ENCODE peak calls at places on chromosomes 7 and 10, in four cellular contexts. One of them, this sample, is unnamed. For H3K9me3, the result is how much of the 10 kb centered on the place peaks cover.

GRCh38 chr10:44811072-44811471 is 100.1 kb upstream of the TMEM72 start:
- DNase-seq in CD8-positive, alpha-beta T cell: no peak
- DNase-seq in uterus: no peak
- DNase-seq in lung: no peak
- DNase-seq in this sample: peak

GRCh38 chr7:79822620-79823240 is 311.9 kb upstream of the GNAI1 start:
- DNase-seq in CD8-positive, alpha-beta T cell: no peak
- DNase-seq in uterus: no peak
- DNase-seq in lung: no peak
- DNase-seq in this sample: no peak

GRCh38 chr10:60171436-60172013 is 218.2 kb downstream of the ANK3 start:
- DNase-seq in CD8-positive, alpha-beta T cell: no peak
- DNase-seq in uterus: no peak
- DNase-seq in lung: no peak
- DNase-seq in this sample: no peak

GRCh38 chr7:149050941-149051340 is 22.6 kb upstream of the PDIA4 start:
- DNase-seq in CD8-positive, alpha-beta T cell: no peak
- DNase-seq in uterus: no peak
- DNase-seq in lung: no peak
- DNase-seq in this sample: no peak

GRCh38 chr10:2137549-2138174 is 400.3 kb upstream of the ADARB2 start:
- DNase-seq in CD8-positive, alpha-beta T cell: no peak
- DNase-seq in uterus: no peak
- DNase-seq in lung: no peak
- DNase-seq in this sample: peak

GRCh38 chr10:83076443-83076842 is 1062.9 kb upstream of the GHITM start:
- DNase-seq in CD8-positive, alpha-beta T cell: no peak
- DNase-seq in uterus: no peak
- DNase-seq in lung: no peak
- DNase-seq in this sample: no peak

GRCh38 chr10:31878486-31878885 is 50.1 kb downstream of the ARHGAP12 start:
- DNase-seq in CD8-positive, alpha-beta T cell: no peak
- DNase-seq in uterus: no peak
- DNase-seq in lung: no peak
- DNase-seq in this sample: no peak

GRCh38 chr10:97123713-97124112 is 62.0 kb downstream of the SLIT1 start:
- DNase-seq in CD8-positive, alpha-beta T cell: no peak
- DNase-seq in uterus: no peak
- DNase-seq in lung: no peak
- DNase-seq in this sample: no peak

GRCh38 chr10:110218627-110219026 is 11.2 kb downstream of the MXI1 start:
- DNase-seq in CD8-positive, alpha-beta T cell: no peak
- DNase-seq in uterus: no peak
- DNase-seq in lung: no peak
- DNase-seq in this sample: no peak

GRCh38 chr10:21572578-21572977 is 38.5 kb downstream of the MLLT10 start:
- DNase-seq in CD8-positive, alpha-beta T cell: no peak
- DNase-seq in uterus: peak
- DNase-seq in lung: no peak
- DNase-seq in this sample: peak

GRCh38 chr7:2661602-2662272 is 26.3 kb upstream of the AMZ1 start:
- DNase-seq in CD8-positive, alpha-beta T cell: no peak
- DNase-seq in uterus: no peak
- DNase-seq in lung: no peak
- DNase-seq in this sample: no peak

GRCh38 chr10:78199019-78199418 is 165.4 kb downstream of the RPS24 start:
- DNase-seq in CD8-positive, alpha-beta T cell: no peak
- DNase-seq in uterus: no peak
- DNase-seq in lung: no peak
- DNase-seq in this sample: no peak

GRCh38 chr10:14723052-14723689 is 51.5 kb downstream of the FAM107B start:
- DNase-seq in CD8-positive, alpha-beta T cell: no peak
- DNase-seq in uterus: no peak
- DNase-seq in lung: no peak
- DNase-seq in this sample: no peak

GRCh38 chr7:43385856-43386255 is 197.1 kb upstream of the STK17A start:
- DNase-seq in CD8-positive, alpha-beta T cell: no peak
- DNase-seq in uterus: no peak
- DNase-seq in lung: no peak
- DNase-seq in this sample: no peak

GRCh38 chr10:119024882-119025281 is 4.6 kb upstream of the NANOS1 start:
- DNase-seq in CD8-positive, alpha-beta T cell: no peak
- DNase-seq in uterus: no peak
- DNase-seq in lung: no peak
- DNase-seq in this sample: no peak

GRCh38 chr10:78541528-78542470 is 508.1 kb downstream of the RPS24 start:
- DNase-seq in CD8-positive, alpha-beta T cell: no peak
- DNase-seq in uterus: no peak
- DNase-seq in lung: peak
- DNase-seq in this sample: peak

GRCh38 chr10:22648547-22648961 is 65.8 kb downstream of the PIP4K2A start:
- DNase-seq in CD8-positive, alpha-beta T cell: no peak
- DNase-seq in uterus: no peak
- DNase-seq in lung: no peak
- DNase-seq in this sample: no peak

GRCh38 chr10:110821508-110821907 is 50.2 kb upstream of the PDCD4 start:
- DNase-seq in CD8-positive, alpha-beta T cell: no peak
- DNase-seq in uterus: peak
- DNase-seq in lung: no peak
- DNase-seq in this sample: peak

GRCh38 chr7:6163402-6163801 is 109.0 kb downstream of the CYTH3 start:
- DNase-seq in CD8-positive, alpha-beta T cell: no peak
- DNase-seq in uterus: no peak
- DNase-seq in lung: no peak
- DNase-seq in this sample: no peak

GRCh38 chr7:102063736-102064135 is 222.9 kb upstream of the SH2B2 start:
- DNase-seq in CD8-positive, alpha-beta T cell: no peak
- DNase-seq in uterus: no peak
- DNase-seq in lung: peak
- DNase-seq in this sample: no peak

GRCh38 chr10:43411536-43411935 is 2.5 kb upstream of the HNRNPF start:
- DNase-seq in CD8-positive, alpha-beta T cell: no peak
- DNase-seq in uterus: no peak
- DNase-seq in lung: no peak
- DNase-seq in this sample: no peak

GRCh38 chr10:43409385-43410109 is 561 bp upstream of the HNRNPF start:
- DNase-seq in CD8-positive, alpha-beta T cell: peak
- DNase-seq in uterus: no peak
- DNase-seq in lung: peak
- DNase-seq in this sample: peak

GRCh38 chr10:43408710-43409384 is at the start of gene HNRNPF:
- DNase-seq in CD8-positive, alpha-beta T cell: peak
- DNase-seq in uterus: peak
- DNase-seq in lung: peak
- DNase-seq in this sample: peak

GRCh38 chr10:43408331-43408709 is 666 bp downstream of the HNRNPF start:
- DNase-seq in CD8-positive, alpha-beta T cell: no peak
- DNase-seq in uterus: no peak
- DNase-seq in lung: no peak
- DNase-seq in this sample: no peak

GRCh38 chr10:43410345-43410744 is 1.4 kb upstream of the HNRNPF start:
- DNase-seq in CD8-positive, alpha-beta T cell: no peak
- DNase-seq in uterus: no peak
- DNase-seq in lung: no peak
- DNase-seq in this sample: no peak
- H3K9me3 ChIP-seq in CD8-positive, alpha-beta T cell: under half
- H3K9me3 ChIP-seq in uterus: under half
- H3K9me3 ChIP-seq in lung: under half
- H3K9me3 ChIP-seq in this sample: under half

GRCh38 chr7:20264623-20265022 is 47.4 kb upstream of the MACC1 start:
- DNase-seq in CD8-positive, alpha-beta T cell: no peak
- DNase-seq in uterus: no peak
- DNase-seq in lung: no peak
- DNase-seq in this sample: no peak
- H3K4me3 ChIP-seq in CD8-positive, alpha-beta T cell: no peak
- H3K4me3 ChIP-seq in uterus: no peak
- H3K4me3 ChIP-seq in lung: no peak
- H3K4me3 ChIP-seq in this sample: no peak

GRCh38 chr7:157656195-157656769 is 319.5 kb downstream of the DNAJB6 start:
- DNase-seq in CD8-positive, alpha-beta T cell: no peak
- DNase-seq in uterus: no peak
- DNase-seq in lung: no peak
- DNase-seq in this sample: peak
- TF ChIP-seq CTCF in CD8-positive, alpha-beta T cell: no peak
- TF ChIP-seq CTCF in uterus: no peak
- TF ChIP-seq CTCF in lung: no peak
- TF ChIP-seq CTCF in this sample: no peak

GRCh38 chr10:34794835-34795234 is 20.3 kb downstream of the PARD3 start:
- DNase-seq in CD8-positive, alpha-beta T cell: no peak
- DNase-seq in uterus: no peak
- DNase-seq in lung: no peak
- DNase-seq in this sample: no peak

GRCh38 chr10:34795334-34795733 is 19.8 kb downstream of the PARD3 start:
- DNase-seq in CD8-positive, alpha-beta T cell: no peak
- DNase-seq in uterus: no peak
- DNase-seq in lung: no peak
- DNase-seq in this sample: no peak

GRCh38 chr10:34798654-34799053 is 16.4 kb downstream of the PARD3 start:
- DNase-seq in CD8-positive, alpha-beta T cell: no peak
- DNase-seq in uterus: no peak
- DNase-seq in lung: no peak
- DNase-seq in this sample: no peak

GRCh38 chr10:34797155-34797554 is 17.9 kb downstream of the PARD3 start:
- DNase-seq in CD8-positive, alpha-beta T cell: no peak
- DNase-seq in uterus: no peak
- DNase-seq in lung: no peak
- DNase-seq in this sample: no peak

GRCh38 chr10:34796133-34796532 is 19.0 kb downstream of the PARD3 start:
- DNase-seq in CD8-positive, alpha-beta T cell: no peak
- DNase-seq in uterus: no peak
- DNase-seq in lung: no peak
- DNase-seq in this sample: no peak
- H3K9me3 ChIP-seq in CD8-positive, alpha-beta T cell: under half
- H3K9me3 ChIP-seq in uterus: under half
- H3K9me3 ChIP-seq in lung: under half
- H3K9me3 ChIP-seq in this sample: under half

GRCh38 chr10:9262770-9263169 is 1208.3 kb downstream of the GATA3 start:
- DNase-seq in CD8-positive, alpha-beta T cell: no peak
- DNase-seq in uterus: no peak
- DNase-seq in lung: no peak
- DNase-seq in this sample: no peak
- H3K4me3 ChIP-seq in CD8-positive, alpha-beta T cell: no peak
- H3K4me3 ChIP-seq in uterus: no peak
- H3K4me3 ChIP-seq in lung: no peak
- H3K4me3 ChIP-seq in this sample: no peak

GRCh38 chr10:25029519-25029918 is 13.1 kb downstream of the THNSL1 start:
- DNase-seq in CD8-positive, alpha-beta T cell: no peak
- DNase-seq in uterus: no peak
- DNase-seq in lung: no peak
- DNase-seq in this sample: no peak

GRCh38 chr10:25028711-25029110 is 12.3 kb downstream of the THNSL1 start:
- DNase-seq in CD8-positive, alpha-beta T cell: no peak
- DNase-seq in uterus: no peak
- DNase-seq in lung: no peak
- DNase-seq in this sample: no peak

GRCh38 chr10:25024528-25024927 is 8.1 kb downstream of the THNSL1 start:
- DNase-seq in CD8-positive, alpha-beta T cell: no peak
- DNase-seq in uterus: no peak
- DNase-seq in lung: no peak
- DNase-seq in this sample: no peak

GRCh38 chr10:25023278-25023677 is 6.9 kb downstream of the THNSL1 start:
- DNase-seq in CD8-positive, alpha-beta T cell: no peak
- DNase-seq in uterus: no peak
- DNase-seq in lung: no peak
- DNase-seq in this sample: no peak

GRCh38 chr10:25026463-25026862 is 10.1 kb downstream of the THNSL1 start:
- DNase-seq in CD8-positive, alpha-beta T cell: no peak
- DNase-seq in uterus: no peak
- DNase-seq in lung: no peak
- DNase-seq in this sample: no peak
- TF ChIP-seq CTCF in CD8-positive, alpha-beta T cell: no peak
- TF ChIP-seq CTCF in uterus: no peak
- TF ChIP-seq CTCF in lung: no peak
- TF ChIP-seq CTCF in this sample: no peak

DNA sequence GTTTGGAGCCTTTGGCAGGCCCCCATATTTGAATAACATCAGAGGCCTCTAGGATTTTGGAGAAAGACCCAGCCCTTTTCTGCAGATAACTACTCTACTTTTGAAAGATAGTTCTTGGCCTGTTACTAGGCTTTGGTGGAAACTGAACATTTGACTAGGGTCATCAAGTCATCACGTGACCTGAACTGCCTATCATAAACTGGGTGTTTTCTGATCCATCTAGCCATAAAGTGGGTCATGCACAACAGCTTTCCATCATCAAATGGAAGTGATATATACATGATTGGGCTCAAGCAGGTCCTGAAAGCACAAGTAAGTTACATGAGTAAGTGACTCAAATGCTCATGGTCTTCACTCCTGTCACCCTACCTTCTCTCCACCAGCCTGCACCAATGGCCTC is 552.3 kb upstream of the GRM3 start:
- DNase-seq in CD8-positive, alpha-beta T cell: no peak
- DNase-seq in uterus: no peak
- DNase-seq in lung: no peak
- DNase-seq in this sample: no peak
- H3K9me3 ChIP-seq in CD8-positive, alpha-beta T cell: under half
- H3K9me3 ChIP-seq in uterus: under half
- H3K9me3 ChIP-seq in lung: under half
- H3K9me3 ChIP-seq in this sample: under half

This sample was measured in testis.